ENCODE peak calls at places on chromosomes 16 and 17, in ten cellular contexts. Q is heart left ventricle, B is IMR-90, A is testis, S is stomach, W is A549, K is breast epithelium, I is endothelial cell of umbilical vein, M is transverse colon, G is esophagus muscularis mucosa. J is an unnamed sample.

GRCh38 chr17:70242781-70243437 is 73.6 kb downstream of the KCNJ2 start:
- DNase-seq in Q (no peak), B (no peak), A (no peak), S (no peak), W (no peak), K (no peak), I (peak), M (no peak), G (no peak), J (no peak)

GRCh38 chr16:1871974-1872635 is at the start of gene MEIOB:
- DNase-seq in Q (no peak), B (no peak), A (peak), S (no peak), W (peak), K (no peak), I (peak), M (peak), G (no peak), J (peak)

GRCh38 chr17:74972973-74973328 is 392 bp upstream of the HID1 start:
- DNase-seq in Q (peak), B (no peak), A (no peak), S (no peak), W (no peak), K (no peak), I (no peak), M (no peak), G (no peak), J (no peak)

GRCh38 chr16:86573215-86573614 is 5.1 kb upstream of the FOXL1 start:
- DNase-seq in Q (no peak), B (no peak), A (no peak), S (no peak), W (no peak), K (no peak), I (no peak), M (no peak), G (no peak), J (no peak)

GRCh38 chr16:57653936-57654335 is 14.2 kb upstream of the ADGRG3 start:
- DNase-seq in Q (no peak), B (no peak), A (no peak), S (no peak), W (no peak), K (no peak), I (peak), M (no peak), G (no peak), J (no peak)

GRCh38 chr17:27207073-27207511 is 86.8 kb upstream of the WSB1 start:
- DNase-seq in Q (no peak), B (peak), A (no peak), S (no peak), W (peak), K (no peak), I (peak), M (no peak), G (no peak), J (no peak)

GRCh38 chr16:52497067-52497816 is 49.7 kb downstream of the TOX3 start:
- DNase-seq in Q (no peak), B (no peak), A (no peak), S (no peak), W (no peak), K (no peak), I (no peak), M (no peak), G (no peak), J (no peak)

GRCh38 chr17:74566132-74566753 is 1.1 kb downstream of the CD300H start:
- DNase-seq in Q (no peak), B (no peak), A (peak), S (peak), W (peak), K (no peak), I (peak), M (peak), G (no peak), J (peak)

GRCh38 chr17:36705651-36706436 is 104.5 kb downstream of the MRM1 start:
- DNase-seq in Q (no peak), B (peak), A (peak), S (peak), W (peak), K (no peak), I (peak), M (peak), G (no peak), J (peak)

GRCh38 chr17:17264430-17264829 is 16.6 kb downstream of the COPS3 start:
- DNase-seq in Q (no peak), B (no peak), A (no peak), S (no peak), W (no peak), K (no peak), I (no peak), M (no peak), G (no peak), J (peak)

GRCh38 chr17:57604771-57605733 is 140.0 kb downstream of the CCDC182 start:
- DNase-seq in Q (no peak), B (peak), A (peak), S (peak), W (no peak), K (no peak), I (no peak), M (peak), G (no peak), J (no peak)

GRCh38 chr16:85457366-85457765 is 155.8 kb upstream of the GSE1 start:
- DNase-seq in Q (no peak), B (no peak), A (no peak), S (no peak), W (no peak), K (no peak), I (no peak), M (no peak), G (no peak), J (no peak)

GRCh38 chr17:83079340-83079747 is at the start of gene METRNL:
- DNase-seq in Q (peak), B (peak), A (peak), S (peak), W (peak), K (peak), I (no peak), M (peak), G (no peak), J (peak)

GRCh38 chr17:78224226-78225087 is 7.0 kb upstream of the TMEM235 start:
- DNase-seq in Q (no peak), B (no peak), A (no peak), S (no peak), W (no peak), K (no peak), I (no peak), M (no peak), G (no peak), J (no peak)

GRCh38 chr17:47840742-47841487 is at the start of gene SCRN2:
- DNase-seq in Q (peak), B (peak), A (peak), S (peak), W (peak), K (peak), I (peak), M (peak), G (peak), J (peak)

GRCh38 chr17:10683853-10684252 is 13.5 kb downstream of the SCO1 start:
- DNase-seq in Q (no peak), B (peak), A (no peak), S (no peak), W (peak), K (no peak), I (peak), M (no peak), G (no peak), J (peak)

GRCh38 chr16:83953796-83954576 is 946 bp downstream of the OSGIN1 start:
- DNase-seq in Q (no peak), B (peak), A (peak), S (no peak), W (peak), K (peak), I (peak), M (no peak), G (no peak), J (peak)

GRCh38 chr16:90018297-90019200 is 707 bp downstream of the DBNDD1 start:
- DNase-seq in Q (peak), B (no peak), A (peak), S (peak), W (no peak), K (no peak), I (peak), M (peak), G (no peak), J (no peak)

GRCh38 chr17:21452377-21453143 is 76.4 kb downstream of the KCNJ12 start:
- DNase-seq in Q (peak), B (peak), A (peak), S (peak), W (no peak), K (peak), I (peak), M (peak), G (no peak), J (peak)

GRCh38 chr16:53541326-53541725 is 38.3 kb upstream of the AKTIP start:
- DNase-seq in Q (no peak), B (peak), A (no peak), S (no peak), W (no peak), K (no peak), I (no peak), M (no peak), G (no peak), J (no peak)

GRCh38 chr16:4663756-4664465 is 29.5 kb upstream of the NUDT16L1 start:
- DNase-seq in Q (no peak), B (no peak), A (peak), S (peak), W (no peak), K (no peak), I (no peak), M (peak), G (no peak), J (no peak)

GRCh38 chr16:4160663-4161436 is 44.6 kb upstream of the ADCY9 start:
- DNase-seq in Q (no peak), B (no peak), A (no peak), S (no peak), W (no peak), K (no peak), I (no peak), M (no peak), G (no peak), J (no peak)

GRCh38 chr17:62818491-62818890 is 10.4 kb upstream of the MARCHF10 start:
- DNase-seq in Q (no peak), B (no peak), A (no peak), S (no peak), W (no peak), K (no peak), I (no peak), M (no peak), G (no peak), J (no peak)

GRCh38 chr17:78140169-78141051 is 5.8 kb upstream of the C17orf99 start:
- DNase-seq in Q (peak), B (peak), A (peak), S (peak), W (peak), K (peak), I (peak), M (peak), G (peak), J (peak)

GRCh38 chr17:49741009-49741691 is 22.8 kb downstream of the FAM117A start:
- DNase-seq in Q (no peak), B (peak), A (no peak), S (no peak), W (no peak), K (no peak), I (no peak), M (no peak), G (no peak), J (no peak)

GRCh38 chr17:54426287-54426886 is 474.3 kb upstream of the TOM1L1 start:
- DNase-seq in Q (no peak), B (no peak), A (peak), S (no peak), W (peak), K (no peak), I (no peak), M (no peak), G (no peak), J (peak)

GRCh38 chr16:22813223-22813945 is 578 bp upstream of the HS3ST2 start:
- DNase-seq in Q (peak), B (peak), A (peak), S (peak), W (no peak), K (no peak), I (peak), M (peak), G (no peak), J (peak)

GRCh38 chr17:66654341-66654740 is 180.6 kb upstream of the CACNG5 start:
- DNase-seq in Q (no peak), B (peak), A (peak), S (no peak), W (no peak), K (no peak), I (peak), M (no peak), G (no peak), J (no peak)

GRCh38 chr16:88769617-88770458 is 15.2 kb downstream of the PIEZO1 start:
- DNase-seq in Q (no peak), B (no peak), A (no peak), S (no peak), W (peak), K (peak), I (peak), M (peak), G (no peak), J (peak)

GRCh38 chr16:2529061-2529931 is 1.9 kb downstream of the CEMP1 start:
- DNase-seq in Q (peak), B (peak), A (no peak), S (no peak), W (no peak), K (no peak), I (no peak), M (no peak), G (no peak), J (no peak)

GRCh38 chr17:59503489-59503888 is 61.9 kb upstream of the DHX40 start:
- DNase-seq in Q (no peak), B (no peak), A (no peak), S (no peak), W (no peak), K (no peak), I (no peak), M (no peak), G (no peak), J (no peak)

GRCh38 chr16:67104061-67104460 is 5.7 kb upstream of the PHAF1 start:
- DNase-seq in Q (no peak), B (peak), A (peak), S (no peak), W (no peak), K (no peak), I (peak), M (no peak), G (no peak), J (peak)

GRCh38 chr16:47571049-47571448 is 109.9 kb downstream of the PHKB start:
- DNase-seq in Q (no peak), B (no peak), A (no peak), S (no peak), W (no peak), K (no peak), I (no peak), M (no peak), G (no peak), J (peak)

GRCh38 chr16:47571711-47572110 is 110.6 kb downstream of the PHKB start:
- DNase-seq in Q (no peak), B (no peak), A (no peak), S (no peak), W (no peak), K (no peak), I (no peak), M (no peak), G (no peak), J (no peak)

GRCh38 chr16:47577029-47577428 is 115.9 kb downstream of the PHKB start:
- DNase-seq in Q (no peak), B (no peak), A (no peak), S (no peak), W (no peak), K (no peak), I (no peak), M (no peak), G (no peak), J (no peak)

GRCh38 chr16:47578033-47578432 is 116.9 kb downstream of the PHKB start:
- DNase-seq in Q (no peak), B (no peak), A (no peak), S (no peak), W (no peak), K (no peak), I (no peak), M (no peak), G (no peak), J (no peak)

DNA sequence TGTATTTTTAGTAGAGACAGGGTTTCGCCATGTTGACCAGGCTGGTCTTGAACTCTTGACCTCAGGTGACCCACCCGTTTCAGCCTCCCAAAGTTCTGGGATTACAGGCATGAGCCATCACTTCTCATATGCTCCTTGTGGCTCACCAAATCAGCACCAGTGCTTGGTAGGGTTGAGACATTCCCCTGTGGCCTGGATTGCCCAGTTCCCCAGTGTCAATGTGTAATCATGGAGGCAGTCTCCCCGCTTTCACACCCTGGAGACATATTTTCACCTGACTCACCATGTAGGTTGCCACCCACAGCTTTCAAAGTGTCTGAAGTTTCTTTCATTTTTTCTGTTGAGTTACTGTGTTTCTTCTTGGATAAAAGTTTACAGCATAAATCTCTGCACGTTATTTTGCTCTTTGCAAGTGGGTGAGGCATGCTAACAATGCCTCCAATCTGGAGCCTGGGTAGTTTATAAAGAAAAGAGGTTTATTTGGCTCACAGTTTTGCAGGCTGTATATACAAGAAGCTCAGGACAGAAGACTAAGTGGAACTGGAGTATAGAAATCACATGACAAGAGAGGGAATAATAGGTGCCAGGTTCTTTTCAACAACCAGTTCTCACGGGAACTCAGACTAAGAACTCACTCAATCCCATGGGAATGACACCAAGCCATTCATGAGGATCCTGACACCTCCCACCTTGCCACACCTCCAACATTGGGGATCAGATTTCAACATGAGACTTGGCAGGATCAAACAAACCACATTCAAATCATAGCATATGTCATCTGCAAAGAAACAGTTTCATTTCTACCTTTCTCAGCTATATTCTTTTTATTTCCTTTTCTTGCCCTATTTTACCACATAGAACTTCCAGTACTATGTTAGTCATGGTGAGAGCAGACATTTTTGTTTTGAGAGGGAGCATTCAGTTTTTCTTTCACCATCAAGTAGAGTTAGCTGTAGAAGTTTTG is 113.2 kb downstream of the PHKB start:
- DNase-seq in Q (no peak), B (peak), A (no peak), S (no peak), W (no peak), K (no peak), I (no peak), M (no peak), G (no peak), J (no peak)
- TF ChIP-seq POLR2A in Q (no peak), B (no peak), A (no peak), S (no peak), W (no peak), K (no peak), I (no peak), M (no peak), G (no peak), J (no peak)

GRCh38 chr16:8859913-8860881 is 8.6 kb downstream of the CARHSP1 start:
- DNase-seq in Q (peak), B (peak), A (peak), S (peak), W (no peak), K (peak), I (peak), M (peak), G (peak), J (no peak)
- TF ChIP-seq POLR2A in Q (no peak), B (no peak), A (no peak), S (no peak), W (no peak), K (no peak), I (no peak), M (no peak), G (no peak), J (no peak)

DNA sequence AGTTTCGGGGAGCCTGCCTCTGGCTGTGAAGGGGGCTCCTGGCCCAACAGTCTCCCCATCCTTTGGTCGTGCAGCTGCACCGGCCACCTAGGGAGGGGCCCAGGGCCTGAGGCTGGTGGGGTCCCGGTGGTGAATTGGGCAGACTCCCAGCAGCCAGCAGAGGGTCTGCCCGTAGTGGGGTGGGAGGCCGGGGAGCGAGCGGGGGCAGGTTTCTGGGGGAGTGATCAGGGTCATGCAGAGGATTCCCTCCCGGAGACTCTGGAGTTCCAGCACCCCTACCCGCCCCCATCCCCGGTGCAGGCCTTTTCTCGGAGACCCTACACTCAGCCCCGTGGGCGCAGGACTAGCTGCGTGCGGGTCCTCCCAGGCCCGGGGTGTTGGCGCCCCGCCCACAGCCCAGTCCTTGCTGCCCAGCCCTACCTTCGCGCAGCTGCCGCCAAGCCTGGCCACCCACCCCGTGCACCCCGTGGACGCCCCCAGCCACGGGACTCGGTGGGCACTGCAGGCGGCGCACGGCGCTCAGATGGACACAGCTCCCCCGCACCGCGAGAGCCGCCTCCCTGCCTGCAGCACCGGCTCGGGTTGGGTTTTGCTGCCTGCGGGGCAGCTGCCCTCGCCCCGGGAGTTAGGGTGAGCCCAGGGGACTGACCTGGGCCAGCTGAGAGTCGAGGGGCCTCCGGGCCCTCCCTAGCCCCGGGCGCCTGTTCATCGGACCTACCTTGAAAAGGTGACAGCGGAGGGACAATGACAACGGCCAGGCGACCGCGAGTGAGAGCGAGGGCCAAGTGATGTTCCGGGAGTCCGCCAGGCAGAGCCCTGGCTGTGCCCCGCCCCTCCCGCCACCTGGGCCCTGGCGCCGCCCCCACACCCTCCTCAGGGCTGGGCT is at the start of gene GNG13:
- DNase-seq in Q (peak), B (no peak), A (no peak), S (no peak), W (no peak), K (no peak), I (no peak), M (no peak), G (no peak), J (no peak)
- TF ChIP-seq POLR2A in Q (no peak), B (no peak), A (no peak), S (no peak), W (no peak), K (no peak), I (no peak), M (no peak), G (no peak), J (no peak)

GRCh38 chr17:1493291-1493980 is 950 bp upstream of the MYO1C start:
- DNase-seq in Q (peak), B (no peak), A (no peak), S (peak), W (no peak), K (no peak), I (peak), M (peak), G (no peak), J (no peak)

GRCh38 chr17:1492249-1493206 is at the start of gene MYO1C:
- DNase-seq in Q (no peak), B (no peak), A (no peak), S (no peak), W (no peak), K (no peak), I (no peak), M (no peak), G (no peak), J (no peak)

GRCh38 chr17:1490643-1491405 is 1.7 kb downstream of the MYO1C start:
- DNase-seq in Q (peak), B (no peak), A (peak), S (peak), W (peak), K (no peak), I (peak), M (peak), G (no peak), J (peak)

GRCh38 chr17:1494203-1494602 is 1.7 kb upstream of the MYO1C start:
- DNase-seq in Q (no peak), B (no peak), A (no peak), S (no peak), W (no peak), K (no peak), I (no peak), M (no peak), G (no peak), J (no peak)

GRCh38 chr17:1491406-1492248 is 859 bp downstream of the MYO1C start:
- DNase-seq in Q (peak), B (no peak), A (peak), S (peak), W (peak), K (peak), I (no peak), M (peak), G (no peak), J (peak)
- TF ChIP-seq POLR2A in Q (peak), B (no peak), A (no peak), S (no peak), W (peak), K (peak), I (peak), M (peak), G (no peak), J (no peak)

J was measured in erythroblast.